ENCODE peak calls at places on chromosomes 13 and 19, in eight cellular contexts. Y is fibroblast of lung; X is A549; U is psoas muscle; K is Peyer's patch; H is effector memory CD4-positive, alpha-beta T cell; Z is stomach; P is neural progenitor cell. E is an unnamed sample. For H3K4me1, the result is how much of the 10 kb centered on the place peaks cover.

GRCh38 chr19:29277107-29277506 is 64.2 kb upstream of the UQCRFS1 start:
- DNase-seq in Z (no peak), P (peak), Y (no peak), X (no peak), K (peak), H (peak), U (no peak), E (no peak)

GRCh38 chr19:50814883-50815282 is 8.7 kb downstream of the KLK1 start:
- DNase-seq in X (no peak), P (no peak), H (no peak), Y (no peak), Z (no peak), U (no peak), K (no peak), E (no peak)

GRCh38 chr19:45446295-45446694 is 21.5 kb upstream of the FOSB start:
- DNase-seq in U (no peak), H (no peak), Z (no peak), X (no peak), K (no peak), Y (peak), P (peak), E (no peak)

GRCh38 chr13:40981361-40981760 is 37.8 kb downstream of the ELF1 start:
- DNase-seq in U (no peak), X (no peak), K (no peak), P (no peak), H (no peak), Z (no peak), Y (peak), E (no peak)

GRCh38 chr19:57406516-57407123 is 4.3 kb upstream of the ZNF17 start:
- DNase-seq in X (no peak), U (peak), H (peak), Y (peak), K (peak), Z (peak), P (peak), E (peak)

GRCh38 chr19:11202488-11203193 is 5.3 kb upstream of the KANK2 start:
- DNase-seq in X (no peak), H (no peak), U (no peak), K (no peak), P (no peak), Y (no peak), Z (no peak), E (no peak)

GRCh38 chr19:50718255-50719118 is 1.1 kb downstream of the SHANK1 start:
- DNase-seq in Z (no peak), Y (no peak), H (no peak), U (no peak), K (no peak), X (no peak), P (peak), E (no peak)

GRCh38 chr13:63840551-63841421 is 2425.1 kb upstream of the PCDH20 start:
- DNase-seq in H (no peak), X (no peak), U (no peak), Z (no peak), Y (no peak), P (no peak), K (peak), E (peak)

GRCh38 chr19:47447470-47448359 is 24.0 kb downstream of the SLC8A2 start:
- DNase-seq in H (no peak), P (peak), Y (peak), U (peak), K (no peak), Z (peak), X (peak), E (no peak)

GRCh38 chr13:34555988-34556387 is 386.1 kb upstream of the NBEA start:
- DNase-seq in P (peak), U (no peak), H (no peak), Z (no peak), K (no peak), Y (no peak), X (no peak), E (no peak)

GRCh38 chr13:64718116-64718515 is 2512.0 kb downstream of the PCDH9 start:
- DNase-seq in P (no peak), K (no peak), Y (no peak), U (no peak), X (no peak), H (no peak), Z (no peak), E (no peak)

GRCh38 chr13:113741101-113741731 is 17.8 kb upstream of the TMEM255B start:
- DNase-seq in Y (no peak), X (no peak), K (no peak), U (no peak), H (no peak), Z (no peak), P (no peak), E (peak)

GRCh38 chr19:4369109-4369887 is 25.9 kb downstream of the MPND start:
- DNase-seq in Y (no peak), P (peak), U (peak), H (peak), X (no peak), K (peak), Z (peak), E (no peak)

GRCh38 chr13:73222627-73223026 is 163.8 kb downstream of the KLF5 start:
- DNase-seq in Z (no peak), X (no peak), Y (no peak), U (no peak), P (no peak), H (no peak), K (no peak), E (no peak)

GRCh38 chr13:57629821-57630235 is 1.7 kb upstream of the PCDH17 start:
- DNase-seq in U (peak), H (peak), Y (peak), K (peak), Z (peak), P (peak), X (no peak), E (peak)

GRCh38 chr13:33261426-33262068 is 24.0 kb downstream of the STARD13 start:
- DNase-seq in H (no peak), P (no peak), X (no peak), K (no peak), U (no peak), Y (peak), Z (no peak), E (no peak)

GRCh38 chr13:35711909-35712308 is 235.4 kb upstream of the MAB21L1 start:
- DNase-seq in Y (no peak), U (no peak), P (no peak), H (no peak), X (no peak), Z (no peak), K (no peak), E (no peak)

GRCh38 chr13:27962982-27963381 is 6.1 kb downstream of the CDX2 start:
- DNase-seq in U (no peak), P (no peak), X (no peak), H (no peak), Z (no peak), K (peak), Y (no peak), E (no peak)
- H3K4me1 ChIP-seq in U (under half), P (under half), X (under half), H (under half), Z (under half), K (under half), Y (under half), E (under half)

DNA sequence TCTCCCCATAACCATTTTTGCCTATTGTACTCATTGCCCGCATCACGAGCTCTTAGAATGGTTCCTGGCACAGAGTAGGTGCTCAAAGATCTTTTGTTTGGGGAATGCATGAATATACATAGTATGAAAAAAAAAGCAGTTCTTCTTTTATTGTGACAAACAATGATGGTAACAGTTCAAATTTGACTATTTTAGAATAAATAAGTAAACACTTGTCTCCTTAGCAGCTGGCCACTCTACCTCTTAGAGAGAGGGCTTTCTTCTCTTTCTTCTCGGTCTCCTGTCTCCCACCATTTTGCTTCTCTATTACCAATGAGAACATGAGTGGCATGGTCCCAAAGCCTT is 652 bp upstream of the SLAIN1 start:
- DNase-seq in Y (no peak), U (no peak), H (no peak), Z (no peak), K (no peak), X (no peak), P (no peak), E (no peak)
- H3K27ac ChIP-seq in Y (no peak), U (no peak), H (peak), Z (peak), K (peak), X (no peak), P (no peak), E (peak)

DNA sequence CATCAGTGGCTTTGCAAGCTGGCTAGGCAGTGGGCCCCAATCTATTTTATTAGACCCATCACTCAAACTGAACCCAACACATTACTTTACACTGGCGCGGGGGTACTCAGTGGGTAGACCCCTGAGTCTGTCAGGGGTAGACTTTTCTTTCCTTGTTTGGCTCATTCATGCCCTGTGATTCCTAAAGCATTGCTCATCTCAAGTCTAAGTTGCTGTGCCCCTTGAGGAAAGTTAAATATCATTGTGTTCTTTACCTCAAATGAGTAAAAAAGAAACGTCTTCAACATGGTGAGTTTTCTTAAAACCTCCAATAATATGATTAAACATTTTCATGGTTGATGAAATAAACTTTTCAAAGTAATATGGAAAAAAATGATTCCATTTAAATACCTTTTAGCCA is 254.8 kb downstream of the DLEU7 start:
- DNase-seq in X (no peak), H (no peak), Z (no peak), K (no peak), U (no peak), P (no peak), Y (no peak), E (no peak)
- H3K4me1 ChIP-seq in X (under half), H (under half), Z (under half), K (under half), U (under half), P (under half), Y (under half), E (under half)

DNA sequence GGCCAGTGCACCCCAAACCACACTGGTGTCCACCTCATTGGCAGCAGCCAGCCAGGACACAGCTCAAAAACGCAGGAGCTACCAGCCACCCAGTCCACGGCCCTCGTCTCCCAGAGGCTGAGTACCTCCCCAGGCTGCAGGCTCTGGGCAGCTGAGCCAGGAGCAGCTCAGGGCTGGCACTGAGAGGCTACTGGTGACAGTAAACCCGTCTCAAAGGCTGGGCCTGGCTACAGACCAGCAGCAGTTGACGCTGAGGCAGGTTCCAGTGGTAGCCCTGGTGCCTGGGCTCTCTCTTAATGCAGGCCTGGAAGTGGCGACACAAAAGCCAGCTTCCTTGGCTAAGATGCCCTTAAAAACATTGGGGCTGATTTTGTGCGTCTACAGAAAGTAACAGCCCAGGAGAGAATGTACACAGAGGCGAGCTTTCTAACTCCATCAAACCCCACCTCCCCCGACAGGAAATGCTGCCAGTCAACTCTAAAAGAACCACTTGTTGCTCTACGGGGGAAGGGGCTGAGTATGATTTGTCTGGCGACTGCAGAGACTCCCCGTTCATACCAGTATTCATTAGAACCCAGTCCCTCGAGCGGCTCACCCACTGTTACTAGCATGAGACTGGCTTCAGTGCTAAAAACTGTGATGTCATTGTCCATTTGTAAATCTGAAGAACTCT is 126.3 kb downstream of the STK24 start:
- DNase-seq in K (no peak), H (no peak), Z (no peak), U (no peak), P (no peak), X (no peak), Y (no peak), E (no peak)
- H3K27ac ChIP-seq in K (peak), H (peak), Z (peak), U (peak), P (peak), X (no peak), Y (peak), E (peak)

GRCh38 chr19:55269299-55269698 is 10.5 kb upstream of the PPP6R1 start:
- DNase-seq in X (no peak), P (no peak), H (no peak), U (no peak), Y (no peak), K (no peak), Z (no peak), E (no peak)
- H3K4me1 ChIP-seq in X (under half), P (under half), H (under half), U (under half), Y (under half), K (under half), Z (under half), E (under half)